ENCODE peak calls at places on chromosome 12, in nine cellular contexts. A is uterus; M is stimulated activated CD4-positive, alpha-beta T cell treated with anti-CD3 and anti-CD28 coated beads, Interleukin-12 subunit alpha, Interleukin-12 subunit beta, amount 100 ng/mL, for 4 hours; N is NCI-H1694 treated with DMSO at 0.1 percent for 48 hours; U is astrocyte of the hippocampus; R is upper lobe of right lung; Y is NT2/D1; B is progenitor cell of endocrine pancreas; Z is stromal cell of bone marrow. O is an unnamed sample.

GRCh38 chr12:124655317-124656213 is 88.2 kb upstream of the NCOR2 start:
- DNase-seq in M (no peak), N (peak; percentile 96), Z (peak; percentile 93), U (peak; percentile 95), R (peak; percentile 74), A (peak; percentile 86), Y (peak; percentile 94), B (no peak), O (peak; percentile 77)

GRCh38 chr12:68970951-68971350 is 38.0 kb upstream of the CPM start:
- DNase-seq in N (no peak), A (no peak), B (no peak), Z (no peak), Y (no peak), M (no peak), U (no peak), R (no peak), O (no peak)

GRCh38 chr12:44101470-44101869 is 265.6 kb downstream of the TMEM117 start:
- DNase-seq in R (no peak), U (no peak), B (no peak), M (no peak), A (no peak), Y (no peak), N (no peak), Z (no peak), O (no peak)

GRCh38 chr12:57213763-57214397 is 2.7 kb upstream of the NXPH4 start:
- DNase-seq in N (no peak), B (no peak), R (no peak), U (no peak), Z (no peak), M (no peak), Y (no peak), A (no peak), O (no peak)

GRCh38 chr12:76762556-76762955 is 1.4 kb upstream of the ZDHHC17 start:
- DNase-seq in U (no peak), N (no peak), B (no peak), A (no peak), Y (peak; percentile 59), M (no peak), R (no peak), Z (no peak), O (no peak)

GRCh38 chr12:5965950-5966383 is 20.9 kb upstream of the ANO2 start:
- DNase-seq in M (peak; percentile 38), U (peak; percentile 75), A (no peak), R (peak; percentile 74), N (peak; percentile 37), B (peak; percentile 61), Z (peak; percentile 32), Y (peak; percentile 74), O (peak; percentile 34)

GRCh38 chr12:12443482-12443881 is 86.6 kb downstream of the BORCS5 start:
- DNase-seq in U (peak; percentile 62), A (peak; percentile 81), N (no peak), Y (no peak), B (no peak), M (no peak), Z (peak; percentile 66), R (no peak), O (peak; percentile 35)

GRCh38 chr12:11621797-11622423 is 27.6 kb upstream of the ETV6 start:
- DNase-seq in M (no peak), N (no peak), U (no peak), R (no peak), Y (no peak), Z (no peak), B (no peak), A (no peak), O (no peak)

GRCh38 chr12:64780531-64781373 is 21.5 kb upstream of the GNS start:
- DNase-seq in A (peak; percentile 26), Y (no peak), U (peak; percentile 45), R (peak; percentile 91), M (peak; percentile 13), Z (no peak), B (peak; percentile 32), N (no peak), O (no peak)

GRCh38 chr12:1174659-1175058 is 183.6 kb downstream of the ERC1 start:
- DNase-seq in Z (no peak), B (no peak), N (no peak), M (no peak), Y (no peak), R (no peak), U (no peak), A (no peak), O (no peak)

GRCh38 chr12:59429766-59430165 is 166.1 kb upstream of the SLC16A7 start:
- DNase-seq in A (no peak), Y (no peak), B (no peak), N (no peak), U (no peak), M (no peak), Z (no peak), R (no peak), O (no peak)

GRCh38 chr12:121668750-121669524 is 517 bp downstream of the MORN3 start:
- DNase-seq in N (peak; percentile 22), B (peak; percentile 59), U (peak; percentile 61), A (no peak), Y (peak; percentile 56), R (no peak), M (peak; percentile 63), Z (no peak), O (no peak)

GRCh38 chr12:113424915-113425823 is 3.0 kb downstream of the SDSL start:
- DNase-seq in Y (peak; percentile 58), M (peak; percentile 51), R (peak; percentile 80), N (peak; percentile 6), B (peak; percentile 54), U (peak; percentile 73), A (no peak), Z (peak; percentile 30), O (peak; percentile 15)

GRCh38 chr12:40141996-40142395 is 36.1 kb upstream of the SLC2A13 start:
- DNase-seq in U (peak; percentile 5), N (no peak), A (no peak), Z (no peak), Y (no peak), R (no peak), B (no peak), M (no peak), O (no peak)

GRCh38 chr12:101018540-101018939 is 191.5 kb downstream of the SLC5A8 start:
- DNase-seq in Y (peak; percentile 48), N (no peak), U (peak; percentile 96), B (no peak), Z (peak; percentile 12), A (no peak), R (no peak), M (no peak), O (no peak)

GRCh38 chr12:113083863-113084430 is 27.4 kb downstream of the DTX1 start:
- DNase-seq in M (no peak), R (no peak), A (peak; percentile 28), B (no peak), Y (no peak), U (no peak), Z (no peak), N (no peak), O (no peak)

GRCh38 chr12:68176252-68176651 is 16.7 kb upstream of the IFNG start:
- DNase-seq in B (no peak), N (no peak), A (no peak), M (no peak), Y (no peak), U (peak; percentile 50), R (no peak), Z (no peak), O (no peak)

GRCh38 chr12:78918221-78918620 is 53.6 kb downstream of the SYT1 start:
- DNase-seq in B (no peak), Y (no peak), Z (no peak), U (peak; percentile 27), N (no peak), A (no peak), R (no peak), M (no peak), O (peak; percentile 71)

GRCh38 chr12:56087220-56087619 is 7.3 kb downstream of the ERBB3 start:
- DNase-seq in R (peak; percentile 96), Y (no peak), Z (no peak), M (no peak), A (no peak), U (no peak), B (no peak), N (no peak), O (no peak)

GRCh38 chr12:115337693-115338543 is 653.9 kb upstream of the TBX3 start:
- DNase-seq in Y (no peak), U (peak; percentile 84), M (no peak), N (no peak), Z (peak; percentile 95), B (no peak), A (peak; percentile 68), R (no peak), O (no peak)

GRCh38 chr12:18601962-18602361 is 135.8 kb downstream of the PLCZ1 start:
- DNase-seq in B (no peak), Y (no peak), M (no peak), N (no peak), R (no peak), Z (no peak), A (no peak), U (no peak), O (no peak)

GRCh38 chr12:48810817-48811453 is 7.4 kb upstream of the CACNB3 start:
- DNase-seq in Z (peak; percentile 66), U (peak; percentile 79), R (no peak), N (no peak), Y (peak; percentile 48), A (peak; percentile 67), B (no peak), M (no peak), O (no peak)

GRCh38 chr12:15629108-15629507 is 160.1 kb downstream of the EPS8 start:
- DNase-seq in A (peak; percentile 84), M (no peak), Y (peak; percentile 40), N (no peak), U (peak; percentile 88), B (no peak), Z (peak; percentile 94), R (no peak), O (no peak)

GRCh38 chr12:52438305-52439301 is 4.4 kb upstream of the KRT75 start:
- DNase-seq in A (no peak), M (no peak), R (no peak), N (no peak), B (no peak), U (no peak), Z (no peak), Y (no peak), O (no peak)

GRCh38 chr12:12714276-12715001 is 2.7 kb upstream of the CDKN1B start:
- DNase-seq in Y (no peak), N (no peak), M (peak; percentile 16), Z (no peak), B (no peak), U (peak; percentile 67), R (peak; percentile 69), A (peak; percentile 65), O (peak; percentile 45)

GRCh38 chr12:109932878-109933503 is 32.9 kb downstream of the TCHP start:
- DNase-seq in B (no peak), A (peak; percentile 45), U (no peak), N (no peak), M (no peak), Y (no peak), R (no peak), Z (no peak), O (no peak)

GRCh38 chr12:50579757-50580267 is 75.0 kb downstream of the DIP2B start:
- DNase-seq in A (no peak), U (peak; percentile 19), M (no peak), B (no peak), Y (no peak), R (no peak), N (no peak), Z (no peak), O (no peak)

GRCh38 chr12:7079826-7080125 is 12.5 kb downstream of the C1R start:
- DNase-seq in Y (no peak), N (no peak), B (no peak), R (no peak), Z (no peak), M (no peak), A (no peak), U (peak; percentile 41), O (no peak)

GRCh38 chr12:54082402-54082892 is 28.8 kb downstream of the HOXC4 start:
- DNase-seq in U (no peak), A (peak; percentile 27), Z (no peak), N (no peak), M (peak; percentile 25), Y (no peak), R (no peak), B (peak; percentile 45), O (no peak)

GRCh38 chr12:52139579-52140062 is 52.2 kb downstream of the KRT80 start:
- DNase-seq in R (no peak), U (peak; percentile 58), N (no peak), M (no peak), Y (no peak), B (peak; percentile 48), A (no peak), Z (no peak), O (peak; percentile 48)

GRCh38 chr12:123519151-123520001 is 14.1 kb downstream of the RILPL1 start:
- DNase-seq in M (no peak), N (no peak), U (peak; percentile 97), B (no peak), A (no peak), R (peak; percentile 82), Z (peak; percentile 16), Y (peak; percentile 33), O (no peak)